ENCODE peak calls at places on chromosomes 5 and 9, in four cellular contexts. One of them, this sample, is unnamed.

GRCh38 chr9:131608469-131609115 is 63.3 kb downstream of the PRRT1B start:
- DNase-seq in RKO: no peak
- DNase-seq in stimulated activated CD4-positive, alpha-beta T cell treated with anti-CD3 and anti-CD28 coated beads, Interleukin-4, amount 100 ng/mL, for 48 hours: no peak
- DNase-seq in HEK293T: no peak
- DNase-seq in this sample: peak

GRCh38 chr5:149271195-149271716 is 403 bp upstream of the AFAP1L1 start:
- DNase-seq in RKO: no peak
- DNase-seq in stimulated activated CD4-positive, alpha-beta T cell treated with anti-CD3 and anti-CD28 coated beads, Interleukin-4, amount 100 ng/mL, for 48 hours: no peak
- DNase-seq in HEK293T: no peak
- DNase-seq in this sample: no peak

GRCh38 chr9:4590430-4591122 is 71.5 kb upstream of the PLPP6 start:
- DNase-seq in RKO: no peak
- DNase-seq in stimulated activated CD4-positive, alpha-beta T cell treated with anti-CD3 and anti-CD28 coated beads, Interleukin-4, amount 100 ng/mL, for 48 hours: no peak
- DNase-seq in HEK293T: no peak
- DNase-seq in this sample: no peak

GRCh38 chr5:52043137-52043536 is 659.9 kb downstream of the ISL1 start:
- DNase-seq in RKO: no peak
- DNase-seq in stimulated activated CD4-positive, alpha-beta T cell treated with anti-CD3 and anti-CD28 coated beads, Interleukin-4, amount 100 ng/mL, for 48 hours: no peak
- DNase-seq in HEK293T: no peak
- DNase-seq in this sample: no peak

GRCh38 chr9:112623198-112623597 is 94.7 kb downstream of the INIP start:
- DNase-seq in RKO: no peak
- DNase-seq in stimulated activated CD4-positive, alpha-beta T cell treated with anti-CD3 and anti-CD28 coated beads, Interleukin-4, amount 100 ng/mL, for 48 hours: no peak
- DNase-seq in HEK293T: no peak
- DNase-seq in this sample: no peak

GRCh38 chr9:883011-883410 is 41.5 kb downstream of the DMRT1 start:
- DNase-seq in RKO: no peak
- DNase-seq in stimulated activated CD4-positive, alpha-beta T cell treated with anti-CD3 and anti-CD28 coated beads, Interleukin-4, amount 100 ng/mL, for 48 hours: no peak
- DNase-seq in HEK293T: no peak
- DNase-seq in this sample: no peak

GRCh38 chr5:95940758-95941682 is 20.6 kb downstream of the ELL2 start:
- DNase-seq in RKO: no peak
- DNase-seq in stimulated activated CD4-positive, alpha-beta T cell treated with anti-CD3 and anti-CD28 coated beads, Interleukin-4, amount 100 ng/mL, for 48 hours: no peak
- DNase-seq in HEK293T: no peak
- DNase-seq in this sample: no peak

GRCh38 chr9:112443200-112443599 is 43.4 kb upstream of the KIAA1958 start:
- DNase-seq in RKO: peak
- DNase-seq in stimulated activated CD4-positive, alpha-beta T cell treated with anti-CD3 and anti-CD28 coated beads, Interleukin-4, amount 100 ng/mL, for 48 hours: no peak
- DNase-seq in HEK293T: no peak
- DNase-seq in this sample: peak

GRCh38 chr5:138903113-138903789 is 28.1 kb upstream of the LRRTM2 start:
- DNase-seq in RKO: no peak
- DNase-seq in stimulated activated CD4-positive, alpha-beta T cell treated with anti-CD3 and anti-CD28 coated beads, Interleukin-4, amount 100 ng/mL, for 48 hours: no peak
- DNase-seq in HEK293T: no peak
- DNase-seq in this sample: no peak

GRCh38 chr5:109865636-109866035 is 175.9 kb downstream of the MAN2A1 start:
- DNase-seq in RKO: no peak
- DNase-seq in stimulated activated CD4-positive, alpha-beta T cell treated with anti-CD3 and anti-CD28 coated beads, Interleukin-4, amount 100 ng/mL, for 48 hours: no peak
- DNase-seq in HEK293T: no peak
- DNase-seq in this sample: no peak

GRCh38 chr5:35101016-35101415 is 53.3 kb upstream of the AGXT2 start:
- DNase-seq in RKO: no peak
- DNase-seq in stimulated activated CD4-positive, alpha-beta T cell treated with anti-CD3 and anti-CD28 coated beads, Interleukin-4, amount 100 ng/mL, for 48 hours: no peak
- DNase-seq in HEK293T: no peak
- DNase-seq in this sample: no peak

GRCh38 chr5:1227669-1228068 is 2.5 kb downstream of the SLC6A18 start:
- DNase-seq in RKO: no peak
- DNase-seq in stimulated activated CD4-positive, alpha-beta T cell treated with anti-CD3 and anti-CD28 coated beads, Interleukin-4, amount 100 ng/mL, for 48 hours: no peak
- DNase-seq in HEK293T: peak
- DNase-seq in this sample: peak

GRCh38 chr5:167452186-167452585 is 839.3 kb upstream of the WWC1 start:
- DNase-seq in RKO: no peak
- DNase-seq in stimulated activated CD4-positive, alpha-beta T cell treated with anti-CD3 and anti-CD28 coated beads, Interleukin-4, amount 100 ng/mL, for 48 hours: no peak
- DNase-seq in HEK293T: no peak
- DNase-seq in this sample: no peak

GRCh38 chr9:88653926-88654325 is 118.9 kb downstream of the NXNL2 start:
- DNase-seq in RKO: no peak
- DNase-seq in stimulated activated CD4-positive, alpha-beta T cell treated with anti-CD3 and anti-CD28 coated beads, Interleukin-4, amount 100 ng/mL, for 48 hours: no peak
- DNase-seq in HEK293T: no peak
- DNase-seq in this sample: no peak

GRCh38 chr5:180798193-180798592 is 4.4 kb downstream of the MGAT1 start:
- DNase-seq in RKO: no peak
- DNase-seq in stimulated activated CD4-positive, alpha-beta T cell treated with anti-CD3 and anti-CD28 coated beads, Interleukin-4, amount 100 ng/mL, for 48 hours: no peak
- DNase-seq in HEK293T: no peak
- DNase-seq in this sample: no peak

GRCh38 chr5:14946813-14947640 is 75.4 kb upstream of the ANKH start:
- DNase-seq in RKO: peak
- DNase-seq in stimulated activated CD4-positive, alpha-beta T cell treated with anti-CD3 and anti-CD28 coated beads, Interleukin-4, amount 100 ng/mL, for 48 hours: no peak
- DNase-seq in HEK293T: peak
- DNase-seq in this sample: peak

GRCh38 chr9:16626577-16627130 is 243.8 kb downstream of the BNC2 start:
- DNase-seq in RKO: peak
- DNase-seq in stimulated activated CD4-positive, alpha-beta T cell treated with anti-CD3 and anti-CD28 coated beads, Interleukin-4, amount 100 ng/mL, for 48 hours: no peak
- DNase-seq in HEK293T: peak
- DNase-seq in this sample: peak

GRCh38 chr5:162209005-162209605 is 141.5 kb downstream of the GABRG2 start:
- DNase-seq in RKO: peak
- DNase-seq in stimulated activated CD4-positive, alpha-beta T cell treated with anti-CD3 and anti-CD28 coated beads, Interleukin-4, amount 100 ng/mL, for 48 hours: no peak
- DNase-seq in HEK293T: peak
- DNase-seq in this sample: peak

GRCh38 chr9:125538092-125538473 is 168.9 kb downstream of the MAPKAP1 start:
- DNase-seq in RKO: peak
- DNase-seq in stimulated activated CD4-positive, alpha-beta T cell treated with anti-CD3 and anti-CD28 coated beads, Interleukin-4, amount 100 ng/mL, for 48 hours: no peak
- DNase-seq in HEK293T: no peak
- DNase-seq in this sample: peak

GRCh38 chr9:80492221-80492620 is 920.5 kb downstream of the TLE4 start:
- DNase-seq in RKO: no peak
- DNase-seq in stimulated activated CD4-positive, alpha-beta T cell treated with anti-CD3 and anti-CD28 coated beads, Interleukin-4, amount 100 ng/mL, for 48 hours: no peak
- DNase-seq in HEK293T: no peak
- DNase-seq in this sample: peak

GRCh38 chr9:12973702-12974101 is 198.9 kb downstream of the LURAP1L start:
- DNase-seq in RKO: no peak
- DNase-seq in stimulated activated CD4-positive, alpha-beta T cell treated with anti-CD3 and anti-CD28 coated beads, Interleukin-4, amount 100 ng/mL, for 48 hours: no peak
- DNase-seq in HEK293T: no peak
- DNase-seq in this sample: no peak

GRCh38 chr5:92613546-92613945 is 967.5 kb downstream of the NR2F1-AS1 start:
- DNase-seq in RKO: peak
- DNase-seq in stimulated activated CD4-positive, alpha-beta T cell treated with anti-CD3 and anti-CD28 coated beads, Interleukin-4, amount 100 ng/mL, for 48 hours: no peak
- DNase-seq in HEK293T: no peak
- DNase-seq in this sample: no peak

GRCh38 chr9:108468364-108468763 is 387.4 kb downstream of the ACTL7B start:
- DNase-seq in RKO: peak
- DNase-seq in stimulated activated CD4-positive, alpha-beta T cell treated with anti-CD3 and anti-CD28 coated beads, Interleukin-4, amount 100 ng/mL, for 48 hours: peak
- DNase-seq in HEK293T: no peak
- DNase-seq in this sample: peak

GRCh38 chr5:92703991-92704390 is 877.0 kb downstream of the NR2F1-AS1 start:
- DNase-seq in RKO: no peak
- DNase-seq in stimulated activated CD4-positive, alpha-beta T cell treated with anti-CD3 and anti-CD28 coated beads, Interleukin-4, amount 100 ng/mL, for 48 hours: no peak
- DNase-seq in HEK293T: no peak
- DNase-seq in this sample: no peak

GRCh38 chr5:72457491-72457890 is 49.7 kb downstream of the ZNF366 start:
- DNase-seq in RKO: no peak
- DNase-seq in stimulated activated CD4-positive, alpha-beta T cell treated with anti-CD3 and anti-CD28 coated beads, Interleukin-4, amount 100 ng/mL, for 48 hours: no peak
- DNase-seq in HEK293T: no peak
- DNase-seq in this sample: no peak

GRCh38 chr5:146699729-146700430 is 178.7 kb downstream of the PPP2R2B start:
- DNase-seq in RKO: no peak
- DNase-seq in stimulated activated CD4-positive, alpha-beta T cell treated with anti-CD3 and anti-CD28 coated beads, Interleukin-4, amount 100 ng/mL, for 48 hours: no peak
- DNase-seq in HEK293T: no peak
- DNase-seq in this sample: no peak

GRCh38 chr9:132699926-132700325 is 29.7 kb downstream of the GTF3C4 start:
- DNase-seq in RKO: no peak
- DNase-seq in stimulated activated CD4-positive, alpha-beta T cell treated with anti-CD3 and anti-CD28 coated beads, Interleukin-4, amount 100 ng/mL, for 48 hours: no peak
- DNase-seq in HEK293T: no peak
- DNase-seq in this sample: no peak

GRCh38 chr5:15344954-15345353 is 155.0 kb upstream of the FBXL7 start:
- DNase-seq in RKO: no peak
- DNase-seq in stimulated activated CD4-positive, alpha-beta T cell treated with anti-CD3 and anti-CD28 coated beads, Interleukin-4, amount 100 ng/mL, for 48 hours: no peak
- DNase-seq in HEK293T: no peak
- DNase-seq in this sample: no peak

GRCh38 chr5:136518174-136518573 is 152.8 kb upstream of the TRPC7 start:
- DNase-seq in RKO: no peak
- DNase-seq in stimulated activated CD4-positive, alpha-beta T cell treated with anti-CD3 and anti-CD28 coated beads, Interleukin-4, amount 100 ng/mL, for 48 hours: no peak
- DNase-seq in HEK293T: no peak
- DNase-seq in this sample: no peak

GRCh38 chr9:19342927-19343326 is 37.1 kb downstream of the RPS6 start:
- DNase-seq in RKO: no peak
- DNase-seq in stimulated activated CD4-positive, alpha-beta T cell treated with anti-CD3 and anti-CD28 coated beads, Interleukin-4, amount 100 ng/mL, for 48 hours: no peak
- DNase-seq in HEK293T: no peak
- DNase-seq in this sample: no peak

GRCh38 chr9:16883586-16883985 is 13.1 kb upstream of the BNC2 start:
- DNase-seq in RKO: peak
- DNase-seq in stimulated activated CD4-positive, alpha-beta T cell treated with anti-CD3 and anti-CD28 coated beads, Interleukin-4, amount 100 ng/mL, for 48 hours: no peak
- DNase-seq in HEK293T: no peak
- DNase-seq in this sample: no peak

GRCh38 chr5:162323471-162323870 is 255.9 kb downstream of the GABRG2 start:
- DNase-seq in RKO: no peak
- DNase-seq in stimulated activated CD4-positive, alpha-beta T cell treated with anti-CD3 and anti-CD28 coated beads, Interleukin-4, amount 100 ng/mL, for 48 hours: no peak
- DNase-seq in HEK293T: no peak
- DNase-seq in this sample: peak

GRCh38 chr5:34490501-34491250 is 165.5 kb upstream of the RAI14 start:
- DNase-seq in RKO: no peak
- DNase-seq in stimulated activated CD4-positive, alpha-beta T cell treated with anti-CD3 and anti-CD28 coated beads, Interleukin-4, amount 100 ng/mL, for 48 hours: no peak
- DNase-seq in HEK293T: peak
- DNase-seq in this sample: no peak

GRCh38 chr5:106521701-106522100 is 1149.0 kb downstream of the EFNA5 start:
- DNase-seq in RKO: peak
- DNase-seq in stimulated activated CD4-positive, alpha-beta T cell treated with anti-CD3 and anti-CD28 coated beads, Interleukin-4, amount 100 ng/mL, for 48 hours: no peak
- DNase-seq in HEK293T: no peak
- DNase-seq in this sample: no peak

GRCh38 chr5:115775999-115776398 is 40.5 kb downstream of the CDO1 start:
- DNase-seq in RKO: no peak
- DNase-seq in stimulated activated CD4-positive, alpha-beta T cell treated with anti-CD3 and anti-CD28 coated beads, Interleukin-4, amount 100 ng/mL, for 48 hours: no peak
- DNase-seq in HEK293T: no peak
- DNase-seq in this sample: no peak

GRCh38 chr5:45274241-45274640 is 421.9 kb downstream of the HCN1 start:
- DNase-seq in RKO: no peak
- DNase-seq in stimulated activated CD4-positive, alpha-beta T cell treated with anti-CD3 and anti-CD28 coated beads, Interleukin-4, amount 100 ng/mL, for 48 hours: no peak
- DNase-seq in HEK293T: no peak
- DNase-seq in this sample: no peak

This sample was measured in NCI-H460.